ENCODE peak calls at places on chromosomes 6 and 20, in five cellular contexts. X is CD8-positive, alpha-beta T cell; P is Panc1; V is neural progenitor cell; A is adrenal gland. S is an unnamed sample. For H3K27me3, the result is how much of the 10 kb centered on the place peaks cover.

GRCh38 chr6:81735756-81736380 is 16.6 kb downstream of the TENT5A start:
- DNase-seq in X (no peak), P (no peak), A (no peak), V (no peak), S (no peak)

GRCh38 chr6:159116343-159116742 is 52.9 kb upstream of the FNDC1 start:
- DNase-seq in P (no peak), V (no peak), A (no peak), X (no peak), S (no peak)

GRCh38 chr20:57309544-57310115 is 20.0 kb upstream of the SPO11 start:
- DNase-seq in X (no peak), V (no peak), P (no peak), A (no peak), S (no peak)

GRCh38 chr6:149185799-149186357 is 131.6 kb upstream of the TAB2 start:
- DNase-seq in V (no peak), P (no peak), X (no peak), A (no peak), S (no peak)

GRCh38 chr6:125201961-125202729 is 48.6 kb downstream of the TPD52L1 start:
- DNase-seq in P (peak), X (no peak), A (peak), V (no peak), S (peak)

GRCh38 chr6:152745509-152746171 is 5.0 kb upstream of the VIP start:
- DNase-seq in V (no peak), A (no peak), P (no peak), X (no peak), S (no peak)

GRCh38 chr6:162856885-162857284 is 129.1 kb downstream of the PACRG start:
- DNase-seq in P (peak), X (no peak), A (peak), V (peak), S (peak)

GRCh38 chr20:49569403-49570115 is 1.6 kb upstream of the PTGIS start:
- DNase-seq in A (no peak), V (peak), P (no peak), X (no peak), S (peak)

GRCh38 chr6:21270501-21271290 is 322.9 kb upstream of the SOX4 start:
- DNase-seq in P (no peak), A (no peak), V (no peak), X (no peak), S (no peak)

GRCh38 chr6:51049983-51050877 is 231.6 kb downstream of the TFAP2B start:
- DNase-seq in X (no peak), V (no peak), P (no peak), A (no peak), S (peak)

GRCh38 chr20:21391495-21392298 is 5.6 kb downstream of the NKX2-4 start:
- DNase-seq in P (no peak), V (peak), A (no peak), X (no peak), S (no peak)
- H3K27ac ChIP-seq in P (no peak), V (no peak), A (no peak), X (no peak), S (no peak)

GRCh38 chr20:62515280-62515679 is 39.5 kb upstream of the GATA5 start:
- DNase-seq in V (no peak), P (no peak), X (no peak), A (no peak), S (no peak)

GRCh38 chr20:62517901-62518610 is 42.3 kb upstream of the GATA5 start:
- DNase-seq in X (no peak), V (no peak), P (no peak), A (no peak), S (peak)

GRCh38 chr20:62515826-62516225 is 40.0 kb upstream of the GATA5 start:
- DNase-seq in A (no peak), P (no peak), V (no peak), X (no peak), S (no peak)

GRCh38 chr20:62517168-62517567 is 41.4 kb upstream of the GATA5 start:
- DNase-seq in V (no peak), P (no peak), A (no peak), X (no peak), S (no peak)

GRCh38 chr20:62516345-62516744 is 40.5 kb upstream of the GATA5 start:
- DNase-seq in X (no peak), V (peak), A (no peak), P (no peak), S (no peak)
- H3K27me3 ChIP-seq in X (under half), V (under half), A (under half), P (under half), S (under half)

GRCh38 chr6:10406556-10406955 is 8.3 kb downstream of the TFAP2A start:
- DNase-seq in A (no peak), V (no peak), X (no peak), P (no peak), S (no peak)

GRCh38 chr6:10404799-10405524 is 9.9 kb downstream of the TFAP2A start:
- DNase-seq in P (no peak), X (no peak), A (no peak), V (no peak), S (peak)

GRCh38 chr6:10409160-10409765 is 5.6 kb downstream of the TFAP2A start:
- DNase-seq in X (no peak), P (no peak), V (no peak), A (no peak), S (no peak)

GRCh38 chr6:10407674-10408054 is 7.2 kb downstream of the TFAP2A start:
- DNase-seq in A (no peak), V (no peak), X (no peak), P (no peak), S (no peak)

DNA sequence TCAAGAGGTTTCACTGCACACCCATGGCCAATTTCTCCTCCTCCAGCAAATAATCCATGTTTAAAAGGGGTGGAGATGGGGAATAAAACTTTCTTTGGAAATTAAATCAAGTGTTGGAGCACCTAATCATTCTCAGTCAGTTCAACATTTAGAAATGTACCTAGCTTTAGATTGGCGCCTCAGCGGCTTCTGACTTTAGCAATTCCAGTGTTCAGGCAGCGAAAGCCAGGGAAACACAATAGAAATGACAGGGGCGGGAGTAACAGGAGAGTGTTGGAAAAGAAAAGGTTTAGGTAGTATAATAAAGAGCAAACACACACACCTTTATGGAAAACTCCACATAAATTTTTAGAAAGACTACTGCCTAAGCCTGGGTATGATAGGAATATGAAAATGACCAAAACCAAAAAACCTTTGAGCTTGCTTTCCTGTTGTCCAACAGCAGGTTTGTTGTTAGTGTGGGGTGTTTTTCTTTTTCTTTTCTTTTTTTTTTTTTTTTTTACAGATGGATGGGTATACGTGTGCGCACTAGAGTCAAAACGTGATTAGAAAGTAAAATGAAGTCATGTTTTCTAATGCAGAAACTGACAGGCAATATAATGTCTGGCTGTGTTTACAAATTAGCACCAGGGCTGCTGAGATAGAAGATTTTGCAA is 7.7 kb downstream of the TFAP2A start:
- DNase-seq in P (no peak), X (no peak), A (no peak), V (peak), S (no peak)
- H3K27ac ChIP-seq in P (peak), X (no peak), A (no peak), V (no peak), S (no peak)

GRCh38 chr20:59836768-59837167 is 96.7 kb downstream of the SYCP2 start:
- DNase-seq in A (no peak), X (no peak), V (no peak), P (no peak), S (no peak)

GRCh38 chr20:59835448-59836395 is 97.7 kb downstream of the SYCP2 start:
- DNase-seq in V (peak), A (peak), P (no peak), X (no peak), S (peak)

GRCh38 chr20:59835057-59835447 is 98.4 kb downstream of the SYCP2 start:
- DNase-seq in P (no peak), A (no peak), V (no peak), X (no peak), S (peak)

GRCh38 chr20:59839372-59839771 is 94.1 kb downstream of the SYCP2 start:
- DNase-seq in P (no peak), A (no peak), V (no peak), X (no peak), S (no peak)

GRCh38 chr20:59837623-59838394 is 95.6 kb downstream of the SYCP2 start:
- DNase-seq in V (no peak), A (no peak), P (no peak), X (no peak), S (no peak)
- H3K27me3 ChIP-seq in V (half or more), A (under half), P (under half), X (under half), S (under half)

S was measured in SJCRH30.